ENCODE peak calls at places on chromosomes 13 and 19, in five cellular contexts. G, O, X, V and S are unnamed samples.

GRCh38 chr13:98416408-98416807 is 160.5 kb downstream of the STK24 start:
- DNase-seq in G (no peak), O (peak), X (no peak), V (no peak), S (peak)

GRCh38 chr13:46621133-46621532 is 68.2 kb downstream of the LRCH1 start:
- DNase-seq in G (no peak), O (no peak), X (no peak), V (no peak), S (no peak)

GRCh38 chr19:10237702-10238101 is 6.6 kb upstream of the S1PR2 start:
- DNase-seq in G (no peak), O (peak), X (no peak), V (no peak), S (no peak)

GRCh38 chr13:110233181-110233641 is 73.7 kb downstream of the COL4A1 start:
- DNase-seq in G (no peak), O (no peak), X (no peak), V (no peak), S (no peak)

GRCh38 chr19:41025871-41026270 is 34.8 kb downstream of the CYP2B6 start:
- DNase-seq in G (no peak), O (no peak), X (no peak), V (no peak), S (no peak)

GRCh38 chr19:6064703-6065073 is 45.6 kb downstream of the RFX2 start:
- DNase-seq in G (no peak), O (no peak), X (no peak), V (no peak), S (no peak)

GRCh38 chr13:47081246-47081645 is 184.4 kb upstream of the HTR2A start:
- DNase-seq in G (no peak), O (no peak), X (no peak), V (no peak), S (no peak)

GRCh38 chr19:45505151-45505995 is 1.9 kb upstream of the VASP start:
- DNase-seq in G (no peak), O (no peak), X (no peak), V (no peak), S (no peak)

GRCh38 chr19:17500447-17501198 is 10.8 kb upstream of the PGLS start:
- DNase-seq in G (no peak), O (no peak), X (no peak), V (no peak), S (no peak)

GRCh38 chr13:43364210-43365041 is 341.0 kb downstream of the DNAJC15 start:
- DNase-seq in G (no peak), O (peak), X (no peak), V (no peak), S (peak)

GRCh38 chr13:24660023-24660806 is 20.0 kb upstream of the ATP12A start:
- DNase-seq in G (no peak), O (no peak), X (no peak), V (no peak), S (no peak)

GRCh38 chr13:98966019-98966418 is 11.8 kb downstream of the DOCK9 start:
- DNase-seq in G (no peak), O (no peak), X (no peak), V (no peak), S (no peak)

GRCh38 chr13:94311893-94312292 is 167.6 kb downstream of the DCT start:
- DNase-seq in G (no peak), O (peak), X (no peak), V (no peak), S (no peak)

GRCh38 chr13:99228737-99229691 is 28.4 kb downstream of the UBAC2 start:
- DNase-seq in G (no peak), O (no peak), X (peak), V (no peak), S (no peak)

GRCh38 chr19:46126086-46126485 is 1.6 kb upstream of the IGFL3 start:
- DNase-seq in G (no peak), O (no peak), X (no peak), V (no peak), S (no peak)

GRCh38 chr13:79679334-79679733 is 198.4 kb downstream of the NDFIP2 start:
- DNase-seq in G (no peak), O (peak), X (peak), V (peak), S (peak)

GRCh38 chr19:49637865-49638350 is 2.0 kb downstream of the RRAS start:
- DNase-seq in G (no peak), O (no peak), X (peak), V (no peak), S (no peak)

GRCh38 chr19:17739121-17739875 is 12.0 kb upstream of the FCHO1 start:
- DNase-seq in G (no peak), O (peak), X (no peak), V (no peak), S (no peak)

GRCh38 chr13:40434516-40435397 is 231.7 kb downstream of the FOXO1 start:
- DNase-seq in G (no peak), O (no peak), X (no peak), V (no peak), S (no peak)

GRCh38 chr19:29569038-29569911 is 36.8 kb upstream of the POP4 start:
- DNase-seq in G (no peak), O (no peak), X (no peak), V (no peak), S (no peak)

GRCh38 chr13:112248406-112248760 is 127.8 kb upstream of the SPACA7 start:
- DNase-seq in G (no peak), O (no peak), X (no peak), V (no peak), S (no peak)

GRCh38 chr13:40640845-40641458 is 25.5 kb downstream of the FOXO1 start:
- DNase-seq in G (peak), O (no peak), X (no peak), V (no peak), S (no peak)

GRCh38 chr19:13121551-13122274 is 3.6 kb downstream of the NACC1 start:
- DNase-seq in G (no peak), O (no peak), X (no peak), V (no peak), S (no peak)

GRCh38 chr19:7004313-7004931 is 16.8 kb downstream of the MBD3L2B start:
- DNase-seq in G (no peak), O (no peak), X (peak), V (no peak), S (peak)

GRCh38 chr19:34560229-34560628 is 78.7 kb downstream of the WTIP start:
- DNase-seq in G (no peak), O (no peak), X (no peak), V (no peak), S (no peak)

GRCh38 chr19:12331211-12331941 is 2.1 kb downstream of the ZNF563 start:
- DNase-seq in G (peak), O (no peak), X (no peak), V (peak), S (no peak)

GRCh38 chr13:88071371-88071770 is 400.2 kb downstream of the SLITRK5 start:
- DNase-seq in G (no peak), O (no peak), X (no peak), V (no peak), S (no peak)

GRCh38 chr19:8252922-8253589 is 43.9 kb downstream of the CERS4 start:
- DNase-seq in G (peak), O (peak), X (peak), V (peak), S (peak)

GRCh38 chr19:39317476-39317875 is 3.2 kb downstream of the LRFN1 start:
- DNase-seq in G (no peak), O (no peak), X (no peak), V (no peak), S (no peak)

GRCh38 chr19:24046550-24046949 is 40.4 kb upstream of the ZNF254 start:
- DNase-seq in G (no peak), O (peak), X (no peak), V (no peak), S (peak)

GRCh38 chr19:52226652-52227051 is 36.8 kb downstream of the PPP2R1A start:
- DNase-seq in G (no peak), O (no peak), X (no peak), V (no peak), S (no peak)

GRCh38 chr13:97422118-97423054 is 11.6 kb upstream of the RAP2A start:
- DNase-seq in G (no peak), O (no peak), X (no peak), V (no peak), S (no peak)

GRCh38 chr19:58346961-58347929 is 6.0 kb downstream of the A1BG start:
- DNase-seq in G (peak), O (peak), X (peak), V (peak), S (peak)

GRCh38 chr13:70384156-70384555 is 275.9 kb upstream of the KLHL1 start:
- DNase-seq in G (no peak), O (no peak), X (no peak), V (no peak), S (no peak)

GRCh38 chr13:94201022-94201421 is 278.5 kb downstream of the DCT start:
- DNase-seq in G (no peak), O (no peak), X (no peak), V (no peak), S (no peak)